ENCODE peak calls at places on chromosomes 3 and 15, in six cellular contexts. W, G, O, Q, Z and C are unnamed samples. For H3K27me3, the result is how much of the 10 kb centered on the place peaks cover.

GRCh38 chr3:149609595-149609994 is 48.2 kb downstream of the WWTR1 start:
- DNase-seq in W (no peak), G (no peak), O (no peak), Q (no peak), Z (no peak), C (no peak)

GRCh38 chr3:172648736-172649135 is 62.1 kb downstream of the NCEH1 start:
- DNase-seq in W (no peak), G (no peak), O (no peak), Q (no peak), Z (no peak), C (peak)

GRCh38 chr15:70088887-70089691 is 8.6 kb downstream of the TLE3 start:
- DNase-seq in W (no peak), G (peak), O (peak), Q (no peak), Z (peak), C (peak)

GRCh38 chr3:124772081-124772831 is 42.0 kb downstream of the UMPS start:
- DNase-seq in W (no peak), G (peak), O (no peak), Q (no peak), Z (no peak), C (peak)

GRCh38 chr3:10274601-10275000 is 18.1 kb downstream of the GHRL start:
- DNase-seq in W (no peak), G (no peak), O (no peak), Q (no peak), Z (no peak), C (no peak)

GRCh38 chr15:43872416-43873020 is 45.7 kb downstream of the WDR76 start:
- DNase-seq in W (no peak), G (no peak), O (no peak), Q (no peak), Z (no peak), C (peak)

GRCh38 chr15:89121414-89121813 is 33.2 kb downstream of the ABHD2 start:
- DNase-seq in W (no peak), G (no peak), O (no peak), Q (no peak), Z (no peak), C (no peak)

GRCh38 chr3:14508966-14509795 is 31.0 kb downstream of the GRIP2 start:
- DNase-seq in W (no peak), G (peak), O (peak), Q (peak), Z (peak), C (peak)

GRCh38 chr3:112818289-112818688 is 28.4 kb downstream of the CD200R1L start:
- DNase-seq in W (no peak), G (no peak), O (no peak), Q (no peak), Z (no peak), C (no peak)

GRCh38 chr3:173287361-173287760 is 110.2 kb upstream of the NLGN1 start:
- DNase-seq in W (no peak), G (no peak), O (no peak), Q (no peak), Z (no peak), C (no peak)

GRCh38 chr3:126338796-126339241 is 18.4 kb downstream of the KLF15 start:
- DNase-seq in W (no peak), G (peak), O (no peak), Q (peak), Z (peak), C (no peak)

GRCh38 chr3:48519244-48519643 is 15.3 kb upstream of the SHISA5 start:
- DNase-seq in W (no peak), G (no peak), O (no peak), Q (no peak), Z (no peak), C (no peak)

GRCh38 chr3:48518755-48519154 is 14.8 kb upstream of the SHISA5 start:
- DNase-seq in W (no peak), G (no peak), O (no peak), Q (no peak), Z (no peak), C (no peak)

GRCh38 chr3:48518069-48518468 is 14.1 kb upstream of the SHISA5 start:
- DNase-seq in W (no peak), G (no peak), O (no peak), Q (peak), Z (no peak), C (no peak)

GRCh38 chr3:48514431-48515227 is 10.7 kb upstream of the SHISA5 start:
- DNase-seq in W (no peak), G (no peak), O (no peak), Q (peak), Z (no peak), C (no peak)

DNA sequence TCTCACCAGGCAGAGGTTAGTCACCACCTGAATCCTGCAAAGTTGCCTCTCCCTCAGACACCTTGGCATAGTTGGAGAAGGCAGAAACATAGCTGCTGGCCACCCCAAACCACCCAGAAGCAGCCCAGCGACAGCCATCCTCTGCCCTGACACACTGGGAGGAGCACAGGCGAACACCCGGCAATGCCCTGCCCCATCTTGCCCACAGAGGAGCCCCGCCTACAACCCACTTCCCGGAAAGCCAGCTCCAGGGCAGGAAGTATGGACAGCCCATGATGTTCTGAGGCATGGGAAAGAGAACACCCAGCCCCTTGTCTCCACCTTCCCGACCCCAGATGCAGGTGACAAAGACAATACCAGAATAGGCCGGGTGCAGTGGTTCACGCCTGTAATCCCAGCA is 12.6 kb upstream of the SHISA5 start:
- DNase-seq in W (no peak), G (no peak), O (no peak), Q (no peak), Z (no peak), C (no peak)
- H3K27me3 ChIP-seq in W (under half), G (under half), O (under half), Q (under half), Z (under half), C (under half)

DNA sequence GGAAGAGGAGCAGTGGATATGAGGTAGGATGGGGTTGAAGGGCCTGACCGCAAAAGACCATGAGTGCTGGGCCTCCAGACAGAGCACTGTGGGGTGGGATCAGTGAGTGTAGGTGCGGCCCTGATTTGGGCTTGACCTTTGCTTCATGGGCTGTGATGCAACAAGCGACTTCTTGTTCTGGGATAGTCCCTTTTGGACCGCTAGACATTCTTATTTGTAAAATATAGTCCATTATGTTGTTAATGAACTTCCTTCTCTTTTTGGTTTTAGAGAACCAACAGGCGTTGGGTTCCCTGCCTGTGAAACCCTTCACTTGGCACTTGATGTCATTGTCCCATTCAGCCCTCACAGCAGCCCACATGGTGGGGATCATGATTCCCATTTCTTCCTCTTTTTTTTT is 15.8 kb upstream of the TRH start:
- DNase-seq in W (no peak), G (no peak), O (no peak), Q (no peak), Z (no peak), C (no peak)
- H3K27me3 ChIP-seq in W (under half), G (under half), O (under half), Q (under half), Z (under half), C (under half)

DNA sequence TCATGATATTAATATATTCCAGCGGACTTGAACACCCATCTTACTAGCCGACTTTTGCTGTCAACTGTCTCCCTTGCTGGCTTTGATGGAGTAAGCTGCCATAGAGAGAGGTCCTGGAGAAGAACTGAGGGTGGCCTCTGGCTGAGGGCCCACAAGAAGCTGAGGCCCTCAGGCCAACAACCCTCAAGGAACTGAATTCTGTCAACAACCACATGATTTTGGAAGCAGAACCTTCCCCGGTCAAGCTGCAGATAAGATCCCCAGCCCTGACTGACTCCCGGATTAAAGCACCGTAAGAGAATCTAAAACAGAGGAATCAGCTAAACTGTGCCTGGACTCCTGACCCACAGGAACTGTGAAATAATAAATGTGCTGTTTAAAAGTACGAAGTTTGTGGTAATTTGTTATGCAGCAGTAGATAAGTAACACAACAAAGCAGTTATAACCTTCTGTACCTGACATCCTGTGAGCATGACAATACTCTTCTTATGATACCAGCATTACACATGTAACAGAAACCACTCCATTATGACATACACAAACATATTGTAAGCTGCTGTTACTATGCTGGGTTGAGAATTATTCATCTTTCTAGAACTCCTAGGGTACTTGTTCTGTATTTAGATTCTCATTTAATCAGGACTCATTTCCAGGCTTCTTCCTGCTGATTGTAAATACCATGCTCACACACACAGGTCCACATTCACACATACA is 66.2 kb downstream of the HES1 start:
- DNase-seq in W (no peak), G (no peak), O (no peak), Q (no peak), Z (no peak), C (peak)
- H3K27me3 ChIP-seq in W (under half), G (under half), O (under half), Q (under half), Z (under half), C (under half)

GRCh38 chr3:46884427-46884826 is 6.9 kb downstream of the PTH1R start:
- DNase-seq in W (no peak), G (no peak), O (no peak), Q (no peak), Z (no peak), C (no peak)
- H3K27me3 ChIP-seq in W (under half), G (under half), O (under half), Q (under half), Z (under half), C (under half)